ENCODE peak calls at places on chromosome 15, in five cellular contexts. N is AG08396; B is epithelial cell of prostate; H is fibroblast of pulmonary artery; R is stimulated activated naive CD8-positive, alpha-beta T cell treated with anti-CD3 and anti-CD28 coated beads, Interleukin-15, Interleukin-2, amounts not matched to agents 100 U/mL and 50 U/mL, for 24 hours. C is an unnamed sample.

GRCh38 chr15:35925634-35926380 is 379.8 kb upstream of the DPH6 start:
- DNase-seq in N (peak; percentile 3), R (no peak), H (peak; percentile 42), B (peak; percentile 72), C (no peak)

GRCh38 chr15:92449476-92449875 is 55.8 kb downstream of the ST8SIA2 start:
- DNase-seq in N (no peak), H (no peak), R (no peak), B (no peak), C (no peak)

GRCh38 chr15:41659855-41660234 is 360 bp upstream of the MGA start:
- DNase-seq in R (no peak), N (no peak), B (no peak), H (no peak), C (no peak)

GRCh38 chr15:65952425-65953053 is 83.2 kb downstream of the RAB11A start:
- DNase-seq in R (no peak), B (no peak), H (peak; percentile 81), N (peak; percentile 71), C (no peak)

GRCh38 chr15:35559683-35560082 is 13.7 kb upstream of the DPH6 start:
- DNase-seq in N (no peak), B (no peak), H (no peak), R (no peak), C (no peak)

GRCh38 chr15:99732711-99733267 is 448 bp downstream of the LYSMD4 start:
- DNase-seq in N (peak; percentile 24), H (no peak), B (no peak), R (peak; percentile 28), C (no peak)

GRCh38 chr15:93047621-93048425 is 41.2 kb downstream of the RGMA start:
- DNase-seq in R (no peak), B (no peak), H (no peak), N (no peak), C (no peak)

GRCh38 chr15:69031013-69032001 is 16.8 kb downstream of the NOX5 start:
- DNase-seq in N (peak; percentile 43), R (peak; percentile 47), B (no peak), H (peak; percentile 36), C (peak; percentile 54)

GRCh38 chr15:63947228-63947627 is 99.1 kb downstream of the DAPK2 start:
- DNase-seq in H (no peak), N (no peak), B (no peak), R (no peak), C (no peak)

GRCh38 chr15:28082891-28083688 is 16.0 kb downstream of the OCA2 start:
- DNase-seq in N (no peak), H (no peak), R (no peak), B (no peak), C (no peak)

GRCh38 chr15:85849946-85850345 is 55.2 kb upstream of the KLHL25 start:
- DNase-seq in H (no peak), R (no peak), N (no peak), B (no peak), C (no peak)

GRCh38 chr15:90268415-90268814 is 2.9 kb downstream of the NGRN start:
- DNase-seq in H (no peak), B (no peak), N (no peak), R (no peak), C (no peak)

GRCh38 chr15:48177383-48177874 is 666 bp downstream of the MYEF2 start:
- DNase-seq in B (no peak), N (peak; percentile 51), H (peak; percentile 45), R (no peak), C (no peak)

GRCh38 chr15:70801111-70801510 is 37.8 kb upstream of the UACA start:
- DNase-seq in H (no peak), B (no peak), R (no peak), N (no peak), C (no peak)

GRCh38 chr15:64837502-64837901 is 4.2 kb upstream of the PLEKHO2 start:
- DNase-seq in B (no peak), N (no peak), H (no peak), R (peak; percentile 25), C (no peak)

GRCh38 chr15:95869920-95870319 is 460.6 kb upstream of the NR2F2 start:
- DNase-seq in R (no peak), B (no peak), H (no peak), N (no peak), C (no peak)

GRCh38 chr15:52856286-52856685 is 66.2 kb upstream of the ONECUT1 start:
- DNase-seq in H (no peak), R (no peak), N (no peak), B (no peak), C (no peak)

GRCh38 chr15:49898097-49898496 is 220.9 kb downstream of the ATP8B4 start:
- DNase-seq in N (no peak), R (no peak), B (no peak), H (no peak), C (no peak)

GRCh38 chr15:57456559-57456958 is 80.3 kb downstream of the CGNL1 start:
- DNase-seq in B (no peak), R (no peak), N (no peak), H (no peak), C (no peak)

GRCh38 chr15:70974004-70974832 is 81.6 kb downstream of the LRRC49 start:
- DNase-seq in N (peak; percentile 19), R (no peak), H (peak; percentile 82), B (peak; percentile 18), C (no peak)

GRCh38 chr15:96625251-96625650 is 294.8 kb downstream of the NR2F2 start:
- DNase-seq in R (no peak), B (no peak), N (no peak), H (no peak), C (no peak)

GRCh38 chr15:41847981-41848380 is 9.3 kb downstream of the PLA2G4B start:
- DNase-seq in B (no peak), H (no peak), R (no peak), N (no peak), C (no peak)

GRCh38 chr15:68992696-68993095 is 21.8 kb upstream of the NOX5 start:
- DNase-seq in B (no peak), R (no peak), H (no peak), N (no peak), C (no peak)

GRCh38 chr15:85430406-85431204 is 50.2 kb downstream of the AKAP13 start:
- DNase-seq in B (no peak), R (no peak), H (no peak), N (no peak), C (no peak)

GRCh38 chr15:38883987-38884386 is 319.4 kb upstream of the RASGRP1 start:
- DNase-seq in B (no peak), R (no peak), H (peak; percentile 44), N (no peak), C (peak; percentile 12)

GRCh38 chr15:60381148-60381788 is 16.5 kb downstream of the ANXA2 start:
- DNase-seq in N (no peak), R (no peak), H (peak; percentile 53), B (no peak), C (no peak)

GRCh38 chr15:45618813-45619212 is 16.0 kb upstream of the SQOR start:
- DNase-seq in R (no peak), B (no peak), N (no peak), H (no peak), C (no peak)

GRCh38 chr15:56053046-56053400 is 59.6 kb upstream of the NEDD4 start:
- DNase-seq in R (no peak), B (no peak), H (no peak), N (no peak), C (no peak)

GRCh38 chr15:67838789-67839332 is 984 bp downstream of the RNU6-1 start:
- DNase-seq in B (no peak), H (peak; percentile 53), R (no peak), N (peak; percentile 68), C (no peak)

GRCh38 chr15:80667895-80668430 is 27.1 kb upstream of the ABHD17C start:
- DNase-seq in B (no peak), N (no peak), H (no peak), R (no peak), C (no peak)

GRCh38 chr15:90620379-90621134 is 90.8 kb downstream of the CRTC3 start:
- DNase-seq in R (peak; percentile 27), N (no peak), B (no peak), H (peak; percentile 20), C (no peak)

GRCh38 chr15:51759557-51760070 is 8.2 kb downstream of the TMOD2 start:
- DNase-seq in R (no peak), B (no peak), H (peak; percentile 97), N (peak; percentile 82), C (no peak)

GRCh38 chr15:33988384-33988783 is 20.1 kb downstream of the CHRM5 start:
- DNase-seq in N (no peak), H (no peak), B (no peak), R (no peak), C (no peak)

GRCh38 chr15:66865622-66866611 is 163.9 kb downstream of the SMAD6 start:
- DNase-seq in N (no peak), H (no peak), R (peak; percentile 28), B (no peak), C (no peak)

GRCh38 chr15:57118013-57118799 is 199.8 kb downstream of the TCF12 start:
- DNase-seq in R (no peak), B (no peak), N (no peak), H (peak; percentile 48), C (no peak)

GRCh38 chr15:56208641-56209155 is 35.0 kb downstream of the RFX7 start:
- DNase-seq in N (no peak), H (no peak), R (no peak), B (no peak), C (no peak)

GRCh38 chr15:72306211-72306785 is 13.7 kb downstream of the CELF6 start:
- DNase-seq in B (no peak), N (no peak), R (peak; percentile 27), H (peak; percentile 77), C (no peak)

C was measured in stimulated activated effector memory CD8-positive, alpha-beta T cell treated with anti-CD3 and anti-CD28 coated beads, Interleukin-12 subunit alpha, Interleukin-12 subunit beta, amount 100 ng/mL, for 72 hours.